ENCODE peak calls at places on chromosome 2, in seven cellular contexts. D is upper lobe of right lung, C is colonic mucosa, M is endodermal cell, K is Calu3, F is testis, I is body of pancreas. Q is an unnamed sample.

GRCh38 chr2:46170611-46171385 is 126.4 kb upstream of the EPAS1 start:
- DNase-seq in M (no peak), F (no peak), C (no peak), I (no peak), D (no peak), K (no peak), Q (no peak)

GRCh38 chr2:187313831-187314230 is 134.2 kb downstream of the CALCRL start:
- DNase-seq in K (no peak), F (no peak), C (no peak), I (no peak), D (no peak), M (no peak), Q (no peak)

GRCh38 chr2:64481665-64482064 is 27.7 kb downstream of the LGALSL start:
- DNase-seq in I (no peak), K (no peak), D (no peak), C (no peak), F (no peak), M (peak), Q (no peak)

GRCh38 chr2:147331790-147332419 is 512.9 kb upstream of the ACVR2A start:
- DNase-seq in C (peak), F (peak), D (no peak), M (peak), K (peak), I (peak), Q (no peak)

GRCh38 chr2:30283931-30284565 is 52.7 kb downstream of the LBH start:
- DNase-seq in D (no peak), I (no peak), M (no peak), F (no peak), K (no peak), C (no peak), Q (no peak)

GRCh38 chr2:175918935-175919334 is 83.1 kb downstream of the LNPK start:
- DNase-seq in C (no peak), F (no peak), D (no peak), K (no peak), M (no peak), I (no peak), Q (no peak)

GRCh38 chr2:222828572-222828971 is 32.3 kb upstream of the ACSL3 start:
- DNase-seq in D (no peak), C (no peak), K (no peak), M (no peak), I (no peak), F (no peak), Q (no peak)

GRCh38 chr2:11744631-11745394 is 1.6 kb upstream of the LPIN1 start:
- DNase-seq in C (peak), F (peak), I (peak), M (peak), K (peak), D (no peak), Q (no peak)

GRCh38 chr2:119223521-119224390 is at the start of gene STEAP3:
- DNase-seq in F (peak), K (peak), D (peak), I (peak), M (peak), C (peak), Q (no peak)

GRCh38 chr2:60958361-60958760 is 59.2 kb upstream of the PEX13 start:
- DNase-seq in M (no peak), I (no peak), K (no peak), D (no peak), C (no peak), F (no peak), Q (no peak)

GRCh38 chr2:140454717-140455116 is 1674.5 kb upstream of the NXPH2 start:
- DNase-seq in D (no peak), C (no peak), K (no peak), F (no peak), I (no peak), M (no peak), Q (no peak)

GRCh38 chr2:63827749-63828148 is 13.9 kb upstream of the UGP2 start:
- DNase-seq in I (no peak), F (no peak), C (no peak), K (no peak), D (no peak), M (peak), Q (no peak)

GRCh38 chr2:79219383-79219988 is 59.9 kb upstream of the REG3A start:
- DNase-seq in D (no peak), C (peak), F (peak), K (peak), I (peak), M (peak), Q (no peak)

GRCh38 chr2:138658187-138658894 is 121.8 kb downstream of the NXPH2 start:
- DNase-seq in D (no peak), F (no peak), K (no peak), C (no peak), M (peak), I (no peak), Q (no peak)

GRCh38 chr2:43126817-43127207 is 99.6 kb downstream of the ZFP36L2 start:
- DNase-seq in F (no peak), D (no peak), C (no peak), I (no peak), M (no peak), K (no peak), Q (no peak)

GRCh38 chr2:231372326-231372725 is 23.2 kb upstream of the B3GNT7 start:
- DNase-seq in I (no peak), M (peak), K (no peak), F (no peak), D (no peak), C (no peak), Q (no peak)

GRCh38 chr2:72669121-72669520 is 156.7 kb downstream of the EXOC6B start:
- DNase-seq in I (no peak), D (no peak), M (no peak), C (no peak), K (no peak), F (no peak), Q (no peak)

GRCh38 chr2:119689218-119689617 is 10.2 kb downstream of the TMEM177 start:
- DNase-seq in C (no peak), F (peak), M (peak), D (no peak), K (no peak), I (no peak), Q (no peak)

GRCh38 chr2:216663846-216664245 is 30.6 kb downstream of the IGFBP2 start:
- DNase-seq in K (no peak), F (no peak), M (no peak), I (no peak), C (no peak), D (no peak), Q (no peak)

GRCh38 chr2:216661051-216661450 is 27.8 kb downstream of the IGFBP2 start:
- DNase-seq in D (no peak), M (no peak), I (no peak), F (no peak), K (no peak), C (no peak), Q (no peak)

GRCh38 chr2:216660496-216660895 is 27.3 kb downstream of the IGFBP2 start:
- DNase-seq in F (no peak), K (no peak), C (no peak), D (no peak), I (no peak), M (no peak), Q (no peak)

GRCh38 chr2:216663106-216663505 is 29.9 kb downstream of the IGFBP2 start:
- DNase-seq in F (no peak), K (no peak), I (peak), D (no peak), C (no peak), M (no peak), Q (no peak)

DNA sequence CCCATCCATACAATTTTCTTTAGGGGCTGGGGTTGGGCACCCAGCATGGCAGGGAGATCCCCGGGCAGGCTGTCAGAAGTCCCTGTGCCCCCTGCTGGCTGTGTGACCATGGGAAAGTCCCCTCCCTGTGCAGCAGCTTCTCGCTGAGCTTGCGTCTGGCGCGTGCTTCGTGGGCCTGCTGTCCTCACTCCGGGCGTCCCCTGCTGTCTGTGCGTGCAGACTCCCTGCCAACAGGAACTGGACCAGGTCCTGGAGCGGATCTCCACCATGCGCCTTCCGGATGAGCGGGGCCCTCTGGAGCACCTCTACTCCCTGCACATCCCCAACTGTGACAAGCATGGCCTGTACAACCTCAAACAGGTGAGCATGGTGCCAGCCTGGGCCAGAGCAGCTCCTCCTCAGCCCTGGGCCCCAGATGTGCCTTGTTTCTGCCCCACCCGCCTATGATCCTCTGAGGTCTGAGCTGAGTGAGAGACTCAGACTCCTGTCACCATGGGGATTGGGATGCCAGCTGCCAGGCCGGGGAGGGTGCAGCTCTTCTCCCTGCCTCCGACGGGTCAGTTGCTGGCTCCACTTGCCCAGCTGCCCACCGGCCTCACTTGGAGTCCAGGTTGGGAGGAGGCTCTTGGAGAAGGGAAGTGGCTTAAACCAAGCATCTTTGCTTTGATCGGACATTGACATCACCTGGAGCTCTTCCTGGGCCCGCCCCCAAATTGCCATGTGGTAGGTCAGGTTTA is 28.6 kb downstream of the IGFBP2 start:
- DNase-seq in K (peak), I (peak), D (no peak), M (no peak), C (no peak), F (peak), Q (no peak)
- TF ChIP-seq CTCF in K (no peak), I (no peak), D (peak), M (no peak), C (no peak), F (no peak), Q (no peak)

DNA sequence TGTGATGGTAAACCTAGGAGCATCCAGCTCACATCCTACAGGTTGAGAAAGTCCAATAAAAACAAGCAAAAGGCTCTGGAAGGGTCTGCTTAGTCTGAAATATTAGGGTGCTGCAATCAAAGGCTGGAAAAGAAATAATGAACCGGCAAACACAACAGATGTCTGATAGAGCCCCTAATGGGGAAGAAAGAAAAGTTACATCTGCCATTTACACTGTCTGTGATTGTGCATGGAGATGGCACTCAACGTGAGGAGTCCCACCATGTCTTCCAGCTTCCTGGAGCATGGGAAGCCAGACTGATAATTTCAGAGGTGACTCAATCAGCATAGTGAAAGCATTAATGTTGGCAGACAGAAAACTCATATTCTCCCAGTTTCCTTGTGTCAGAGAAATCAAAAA is 307.8 kb downstream of the EPHA4 start:
- DNase-seq in M (no peak), F (no peak), I (no peak), D (no peak), K (no peak), C (no peak), Q (no peak)
- TF ChIP-seq CTCF in M (peak), F (no peak), I (no peak), D (no peak), K (peak), C (no peak), Q (no peak)

DNA sequence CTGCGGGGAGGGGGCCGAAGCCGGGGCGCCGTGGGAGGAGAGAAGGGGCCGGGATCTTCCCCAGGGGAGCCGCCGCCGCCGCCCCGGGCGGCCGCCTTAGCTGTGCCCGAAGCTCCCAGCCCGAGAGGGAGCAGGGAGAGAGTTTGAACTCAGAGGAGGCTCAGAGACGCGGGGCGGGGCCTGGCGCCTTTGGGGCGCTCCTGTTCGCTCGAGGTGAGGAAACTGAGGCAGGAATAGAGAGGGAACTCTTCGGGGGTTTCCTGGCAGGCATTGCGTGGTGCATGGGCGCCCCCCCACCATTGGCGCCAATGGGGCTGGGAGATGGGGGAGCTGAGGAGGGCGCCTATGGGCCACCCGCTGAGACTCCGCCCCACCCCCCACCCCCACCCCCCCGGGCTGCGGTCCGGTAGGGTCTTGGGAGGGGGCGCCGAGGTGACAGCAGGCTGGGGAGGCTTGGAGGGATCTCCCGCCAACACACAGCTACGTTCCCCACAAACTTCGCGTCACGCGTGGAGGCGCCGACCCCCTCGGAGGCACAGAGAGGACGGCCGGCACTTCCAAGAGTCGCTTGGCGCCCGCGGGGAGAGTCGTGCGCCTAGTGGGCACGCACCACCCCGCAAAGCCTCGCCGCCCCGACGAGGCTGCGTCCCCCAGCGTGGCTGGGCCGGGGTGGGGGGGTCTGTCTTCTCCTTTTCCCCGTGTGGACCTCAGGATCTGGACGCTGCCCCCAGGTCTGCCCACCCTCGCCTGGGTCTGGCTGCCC is 680 bp downstream of the CTDSP1 start:
- DNase-seq in K (no peak), F (peak), C (peak), M (peak), I (peak), D (peak), Q (no peak)
- TF ChIP-seq CTCF in K (no peak), F (no peak), C (no peak), M (no peak), I (no peak), D (no peak), Q (no peak)

DNA sequence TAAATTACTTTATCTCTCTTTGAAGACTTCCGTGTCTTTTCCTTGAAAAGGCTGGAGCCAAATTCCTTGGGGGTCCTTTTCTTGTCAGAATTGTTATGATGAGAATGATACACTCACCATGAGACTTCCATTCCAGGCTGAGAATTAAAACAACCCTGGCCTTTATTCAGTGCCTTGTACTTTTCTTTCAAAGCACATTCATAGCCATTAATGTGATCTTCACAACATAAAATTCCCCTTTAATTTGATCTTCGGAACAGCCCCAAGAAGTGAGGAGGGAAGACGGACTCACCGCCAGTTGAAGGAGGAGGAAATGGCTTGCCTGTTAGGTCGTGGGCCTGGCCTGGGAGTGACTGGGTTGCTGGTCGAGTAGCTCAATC is 127.3 kb downstream of the DDX1 start:
- DNase-seq in K (no peak), C (no peak), F (no peak), D (no peak), M (no peak), I (no peak), Q (no peak)
- TF ChIP-seq CTCF in K (no peak), C (no peak), F (no peak), D (no peak), M (no peak), I (no peak), Q (no peak)

DNA sequence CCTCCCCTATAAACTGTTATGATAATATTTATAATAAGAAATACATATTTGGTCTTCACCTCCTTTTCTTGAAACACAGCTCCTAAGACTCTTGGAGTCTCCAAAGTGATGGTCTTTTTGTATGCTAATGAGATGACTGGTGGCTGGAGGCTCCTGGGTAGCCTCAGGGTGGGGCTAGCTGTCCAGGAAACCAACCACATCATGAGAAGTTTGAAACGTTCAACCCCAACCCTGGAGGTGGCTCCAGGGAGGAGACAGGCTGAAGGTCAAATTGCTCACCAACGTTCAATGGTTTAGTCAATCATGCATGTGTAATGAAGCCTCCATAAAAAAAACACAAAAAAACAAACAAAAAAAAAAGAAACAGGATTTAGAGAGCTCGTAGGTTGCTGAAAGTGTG is 298.7 kb upstream of the MGAT5 start:
- DNase-seq in D (no peak), C (no peak), F (no peak), I (no peak), K (no peak), M (no peak), Q (no peak)
- TF ChIP-seq CTCF in D (no peak), C (no peak), F (no peak), I (no peak), K (no peak), M (peak), Q (no peak)

DNA sequence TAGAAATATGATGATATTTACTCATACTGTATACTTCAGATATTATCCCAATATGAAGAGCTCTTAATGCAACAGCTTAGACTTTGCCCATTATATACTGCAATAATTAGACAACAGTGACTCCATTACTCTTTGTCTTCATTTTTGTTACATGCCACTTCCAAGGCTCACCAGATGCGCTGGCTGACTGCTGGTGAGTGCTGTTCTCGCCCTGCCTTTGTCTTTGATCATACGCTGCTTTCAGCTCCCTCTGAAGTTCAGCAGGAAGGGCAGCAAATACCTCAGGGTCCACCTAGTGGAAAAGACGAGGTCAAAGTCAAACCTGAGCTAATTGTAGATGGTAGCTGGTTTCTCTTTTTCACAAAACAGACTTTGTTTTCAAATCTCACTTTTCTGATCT is 66.3 kb downstream of the EIF5B start:
- DNase-seq in I (no peak), D (no peak), F (no peak), K (no peak), M (peak), C (no peak), Q (no peak)
- TF ChIP-seq CTCF in I (no peak), D (no peak), F (no peak), K (no peak), M (peak), C (no peak), Q (no peak)

GRCh38 chr2:155266579-155266978 is 568.1 kb downstream of the KCNJ3 start:
- DNase-seq in I (no peak), K (no peak), F (no peak), C (no peak), M (peak), D (no peak), Q (no peak)
- TF ChIP-seq CTCF in I (no peak), K (no peak), F (no peak), C (no peak), M (peak), D (no peak), Q (no peak)

DNA sequence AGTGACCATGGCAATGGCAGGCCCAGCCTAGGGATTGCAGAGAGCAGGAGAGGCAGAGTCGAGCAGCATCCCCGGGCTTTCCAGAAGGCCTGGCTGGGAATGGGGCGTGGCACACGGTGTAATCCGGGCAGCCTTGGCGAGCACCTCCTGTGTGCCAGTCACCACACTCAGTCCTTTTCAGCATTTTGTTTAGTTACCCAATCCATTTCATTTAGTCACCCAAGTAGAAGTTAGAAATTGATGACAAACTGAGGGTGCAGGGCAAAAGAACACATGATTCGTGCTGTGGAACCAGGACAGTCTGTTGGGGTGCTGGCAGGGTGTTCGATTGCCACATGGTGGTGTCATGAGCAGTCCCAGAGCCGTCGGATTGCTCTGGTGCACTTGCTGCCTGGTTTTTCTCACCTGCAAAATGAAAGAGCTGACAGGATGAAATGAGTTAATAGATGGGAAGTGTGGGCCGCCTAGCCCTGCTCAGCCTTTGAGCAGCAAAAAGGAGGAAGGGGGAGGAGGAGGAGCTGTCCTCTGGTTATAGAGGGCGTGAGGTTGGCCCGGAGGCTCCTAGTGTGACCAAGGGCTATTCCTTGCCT is 299.4 kb downstream of the AGAP1 start:
- DNase-seq in K (peak), I (no peak), D (no peak), M (peak), C (no peak), F (no peak), Q (no peak)
- TF ChIP-seq CTCF in K (peak), I (no peak), D (no peak), M (peak), C (no peak), F (no peak), Q (no peak)

GRCh38 chr2:203928849-203929248 is 7.7 kb upstream of the ICOS start:
- DNase-seq in K (no peak), D (no peak), I (no peak), M (no peak), F (no peak), C (no peak), Q (no peak)
- TF ChIP-seq CTCF in K (no peak), D (peak), I (no peak), M (peak), F (peak), C (no peak), Q (peak)

Q was measured in CD14-positive monocyte.